ENCODE peak calls at places on chromosomes 2 and 18, in five cellular contexts. C is psoas muscle, K is AG09309, L is RPMI7951, G is RWPE2. T is an unnamed sample.

GRCh38 chr2:23571066-23571465 is 186.1 kb downstream of the KLHL29 start:
- DNase-seq in L (no peak), C (no peak), K (no peak), G (no peak), T (no peak)

GRCh38 chr2:42337356-42337820 is 23.6 kb downstream of the COX7A2L start:
- DNase-seq in K (no peak), L (no peak), G (no peak), C (no peak), T (no peak)

GRCh38 chr2:109239720-109240119 is 110.7 kb downstream of the SH3RF3 start:
- DNase-seq in G (peak), K (no peak), L (peak), C (no peak), T (peak)

GRCh38 chr2:200042102-200042735 is 86.8 kb downstream of the MAIP1 start:
- DNase-seq in L (peak), K (peak), G (no peak), C (no peak), T (no peak)

GRCh38 chr2:234495076-234495800 is 1.6 kb downstream of the ARL4C start:
- DNase-seq in G (no peak), L (peak), K (no peak), C (no peak), T (no peak)

GRCh38 chr18:2396162-2396505 is 175.2 kb downstream of the METTL4 start:
- DNase-seq in C (no peak), K (no peak), L (no peak), G (no peak), T (no peak)

GRCh38 chr2:100976061-100976460 is 26.0 kb upstream of the RPL31 start:
- DNase-seq in G (no peak), K (no peak), C (no peak), L (no peak), T (no peak)

GRCh38 chr18:6873352-6873751 is 143.8 kb downstream of the ARHGAP28 start:
- DNase-seq in G (no peak), L (no peak), C (no peak), K (no peak), T (no peak)

GRCh38 chr18:39523281-39523680 is 1957.7 kb upstream of the CELF4 start:
- DNase-seq in K (no peak), G (no peak), L (peak), C (no peak), T (no peak)

GRCh38 chr2:201984800-201985525 is 48.7 kb upstream of the FZD7 start:
- DNase-seq in K (no peak), G (no peak), C (no peak), L (peak), T (no peak)

GRCh38 chr2:74179063-74179865 is 585 bp upstream of the MOB1A start:
- DNase-seq in C (no peak), K (no peak), L (no peak), G (no peak), T (no peak)

GRCh38 chr18:59087391-59087790 is 52.3 kb upstream of the SEC11C start:
- DNase-seq in K (no peak), G (no peak), C (no peak), L (no peak), T (no peak)

GRCh38 chr18:27604583-27604982 is 419.5 kb upstream of the CHST9 start:
- DNase-seq in L (peak), K (peak), G (no peak), C (no peak), T (no peak)

GRCh38 chr2:28310107-28310506 is 82.6 kb upstream of the FOSL2 start:
- DNase-seq in L (no peak), C (no peak), K (no peak), G (no peak), T (no peak)

GRCh38 chr2:205680903-205681302 is 1.4 kb upstream of the NRP2 start:
- DNase-seq in L (no peak), G (no peak), K (no peak), C (no peak), T (no peak)

GRCh38 chr2:20611077-20611843 is 39.6 kb downstream of the HS1BP3 start:
- DNase-seq in K (no peak), L (peak), G (peak), C (peak), T (no peak)

GRCh38 chr2:46363535-46364170 is 66.4 kb downstream of the EPAS1 start:
- DNase-seq in G (no peak), C (no peak), L (peak), K (peak), T (no peak)

GRCh38 chr2:218145124-218145523 is 19.3 kb downstream of the CXCR2 start:
- DNase-seq in L (no peak), K (no peak), C (no peak), G (no peak), T (no peak)

GRCh38 chr2:236365258-236366048 is 101.2 kb upstream of the ASB18 start:
- DNase-seq in K (no peak), L (no peak), C (no peak), G (no peak), T (no peak)

GRCh38 chr2:126658910-126659613 is 3.1 kb downstream of the GYPC start:
- DNase-seq in G (no peak), L (peak), C (peak), K (no peak), T (peak)

GRCh38 chr2:25215948-25216679 is 47.7 kb upstream of the POMC start:
- DNase-seq in K (no peak), C (peak), G (no peak), L (peak), T (no peak)

T was measured in CD14-positive monocyte.